ENCODE peak calls at places on chromosomes 2 and 18, in seven cellular contexts. One of them, this sample, is unnamed.
A peak's percentile ranks its signal among the peaks of the same experiment; 100 is the strongest.

GRCh38 chr2:42089340-42089925 is 41.6 kb downstream of the PKDCC start:
- DNase-seq in K562: peak; percentile 85
- DNase-seq in A549: peak; percentile 78
- DNase-seq in breast epithelium: no peak
- DNase-seq in heart left ventricle: peak; percentile 64
- DNase-seq in uterus: peak; percentile 58
- DNase-seq in GM12891: peak; percentile 60
- DNase-seq in this sample: peak; percentile 89

GRCh38 chr18:79792988-79793355 is 4.8 kb upstream of the KCNG2 start:
- DNase-seq in A549: no peak
- DNase-seq in heart left ventricle: no peak
- DNase-seq in GM12891: no peak
- DNase-seq in breast epithelium: peak; percentile 36
- DNase-seq in uterus: no peak
- DNase-seq in K562: no peak
- DNase-seq in this sample: no peak

GRCh38 chr2:129233751-129234406 is 745.6 kb upstream of the RAB6C start:
- DNase-seq in K562: no peak
- DNase-seq in GM12891: no peak
- DNase-seq in uterus: no peak
- DNase-seq in breast epithelium: no peak
- DNase-seq in A549: peak; percentile 10
- DNase-seq in heart left ventricle: no peak
- DNase-seq in this sample: no peak

GRCh38 chr2:227036527-227036926 is 127.5 kb downstream of the COL4A4 start:
- DNase-seq in A549: no peak
- DNase-seq in breast epithelium: no peak
- DNase-seq in GM12891: no peak
- DNase-seq in heart left ventricle: no peak
- DNase-seq in K562: no peak
- DNase-seq in uterus: no peak
- DNase-seq in this sample: no peak

GRCh38 chr2:145752091-145752806 is 1232.3 kb upstream of the ZEB2 start:
- DNase-seq in A549: peak; percentile 64
- DNase-seq in heart left ventricle: no peak
- DNase-seq in GM12891: no peak
- DNase-seq in K562: peak; percentile 61
- DNase-seq in breast epithelium: no peak
- DNase-seq in uterus: no peak
- DNase-seq in this sample: peak; percentile 74

GRCh38 chr2:120881981-120882788 is 146.5 kb downstream of the GLI2 start:
- DNase-seq in GM12891: no peak
- DNase-seq in breast epithelium: no peak
- DNase-seq in uterus: no peak
- DNase-seq in K562: no peak
- DNase-seq in A549: no peak
- DNase-seq in heart left ventricle: peak; percentile 40
- DNase-seq in this sample: no peak

GRCh38 chr2:73830871-73831401 is 2.2 kb downstream of the STAMBP start:
- DNase-seq in uterus: no peak
- DNase-seq in breast epithelium: no peak
- DNase-seq in A549: no peak
- DNase-seq in heart left ventricle: no peak
- DNase-seq in K562: no peak
- DNase-seq in GM12891: no peak
- DNase-seq in this sample: no peak

GRCh38 chr2:175195012-175195411 is 13.5 kb upstream of the ATP5MC3 start:
- DNase-seq in uterus: no peak
- DNase-seq in breast epithelium: no peak
- DNase-seq in heart left ventricle: no peak
- DNase-seq in A549: no peak
- DNase-seq in K562: no peak
- DNase-seq in GM12891: no peak
- DNase-seq in this sample: no peak

GRCh38 chr2:74953796-74954499 is 4.5 kb upstream of the POLE4 start:
- DNase-seq in breast epithelium: no peak
- DNase-seq in heart left ventricle: no peak
- DNase-seq in A549: no peak
- DNase-seq in uterus: no peak
- DNase-seq in K562: no peak
- DNase-seq in GM12891: no peak
- DNase-seq in this sample: no peak

GRCh38 chr2:148027822-148028221 is 6.9 kb downstream of the MBD5 start:
- DNase-seq in uterus: no peak
- DNase-seq in heart left ventricle: no peak
- DNase-seq in breast epithelium: no peak
- DNase-seq in GM12891: no peak
- DNase-seq in K562: no peak
- DNase-seq in A549: no peak
- DNase-seq in this sample: peak; percentile 20

GRCh38 chr2:237689569-237690131 is 62.3 kb downstream of the LRRFIP1 start:
- DNase-seq in heart left ventricle: peak; percentile 73
- DNase-seq in A549: no peak
- DNase-seq in K562: no peak
- DNase-seq in breast epithelium: no peak
- DNase-seq in uterus: no peak
- DNase-seq in GM12891: no peak
- DNase-seq in this sample: no peak

GRCh38 chr2:37231251-37232130 is at the start of the genes CEBPZ and NDUFAF7:
- DNase-seq in heart left ventricle: peak; percentile 94
- DNase-seq in uterus: peak; percentile 91
- DNase-seq in breast epithelium: peak; percentile 89
- DNase-seq in K562: peak; percentile 90
- DNase-seq in A549: peak; percentile 92
- DNase-seq in GM12891: peak; percentile 77
- DNase-seq in this sample: peak; percentile 90
- TF ChIP-seq POLR2A in heart left ventricle: peak; percentile 68
- TF ChIP-seq POLR2A in uterus: peak; percentile 71
- TF ChIP-seq POLR2A in breast epithelium: peak; percentile 68
- TF ChIP-seq POLR2A in K562: peak; percentile 97
- TF ChIP-seq POLR2A in A549: peak; percentile 97
- TF ChIP-seq POLR2A in GM12891: peak; percentile 90
- TF ChIP-seq POLR2A in this sample: peak; percentile 96

GRCh38 chr18:62326646-62327348 is 1.7 kb downstream of the TNFRSF11A start:
- DNase-seq in uterus: no peak
- DNase-seq in K562: no peak
- DNase-seq in heart left ventricle: no peak
- DNase-seq in A549: no peak
- DNase-seq in breast epithelium: no peak
- DNase-seq in GM12891: no peak
- DNase-seq in this sample: no peak

GRCh38 chr18:62323483-62324354 is 1.4 kb upstream of the TNFRSF11A start:
- DNase-seq in heart left ventricle: no peak
- DNase-seq in uterus: no peak
- DNase-seq in breast epithelium: no peak
- DNase-seq in GM12891: no peak
- DNase-seq in A549: no peak
- DNase-seq in K562: no peak
- DNase-seq in this sample: no peak

GRCh38 chr18:62324355-62324828 is 718 bp upstream of the TNFRSF11A start:
- DNase-seq in uterus: no peak
- DNase-seq in K562: no peak
- DNase-seq in GM12891: no peak
- DNase-seq in heart left ventricle: no peak
- DNase-seq in A549: no peak
- DNase-seq in breast epithelium: no peak
- DNase-seq in this sample: peak; percentile 33

GRCh38 chr18:62325806-62326645 is 916 bp downstream of the TNFRSF11A start:
- DNase-seq in uterus: no peak
- DNase-seq in A549: no peak
- DNase-seq in breast epithelium: no peak
- DNase-seq in GM12891: peak; percentile 24
- DNase-seq in heart left ventricle: no peak
- DNase-seq in K562: no peak
- DNase-seq in this sample: peak; percentile 54

DNA sequence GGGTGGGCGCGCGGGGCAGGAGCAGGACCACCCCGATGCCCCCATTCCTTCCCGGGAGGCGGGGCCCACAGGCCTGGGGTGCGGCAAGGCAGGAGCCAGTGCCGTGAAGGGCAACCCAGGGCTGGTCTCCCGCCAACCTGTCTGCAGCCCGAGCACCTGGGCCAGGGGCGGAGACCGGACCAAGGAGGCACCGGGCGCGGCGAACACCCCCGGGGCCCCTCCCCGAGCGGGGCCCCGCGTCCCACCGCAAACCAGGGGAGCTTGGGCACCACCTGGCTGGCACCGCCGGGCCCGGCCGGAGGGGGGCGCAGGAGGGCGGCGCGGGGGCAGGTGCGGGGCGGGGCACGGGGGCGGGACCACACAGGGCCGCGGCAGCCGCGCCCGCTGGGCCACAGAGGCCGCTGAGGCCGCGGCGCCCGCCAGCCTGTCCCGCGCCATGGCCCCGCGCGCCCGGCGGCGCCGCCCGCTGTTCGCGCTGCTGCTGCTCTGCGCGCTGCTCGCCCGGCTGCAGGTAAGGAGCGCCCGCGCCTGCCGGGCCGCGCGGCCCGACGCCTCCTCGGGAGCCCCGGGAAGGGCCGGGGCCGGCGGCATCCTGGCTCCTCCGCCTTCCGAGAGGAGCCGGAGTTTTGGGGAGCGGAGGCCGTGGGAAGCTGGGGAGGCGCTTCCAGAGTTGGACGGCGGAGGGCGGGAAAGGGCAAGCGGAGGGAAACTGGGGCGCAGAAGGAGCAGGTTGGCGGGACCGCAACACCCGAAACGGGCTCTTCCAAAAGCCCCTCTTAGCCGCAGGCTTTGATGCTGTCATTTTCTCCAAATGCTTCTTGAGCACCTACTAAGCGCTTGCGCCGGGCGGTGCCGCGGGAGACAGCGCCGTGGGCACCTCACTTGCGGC is at the start of gene TNFRSF11A:
- DNase-seq in heart left ventricle: peak; percentile 27
- DNase-seq in breast epithelium: no peak
- DNase-seq in GM12891: peak; percentile 82
- DNase-seq in K562: peak; percentile 77
- DNase-seq in uterus: no peak
- DNase-seq in A549: peak; percentile 57
- DNase-seq in this sample: peak; percentile 87
- TF ChIP-seq POLR2A in heart left ventricle: no peak
- TF ChIP-seq POLR2A in breast epithelium: no peak
- TF ChIP-seq POLR2A in GM12891: no peak
- TF ChIP-seq POLR2A in K562: no peak
- TF ChIP-seq POLR2A in uterus: no peak
- TF ChIP-seq POLR2A in A549: peak; percentile 66
- TF ChIP-seq POLR2A in this sample: no peak

DNA sequence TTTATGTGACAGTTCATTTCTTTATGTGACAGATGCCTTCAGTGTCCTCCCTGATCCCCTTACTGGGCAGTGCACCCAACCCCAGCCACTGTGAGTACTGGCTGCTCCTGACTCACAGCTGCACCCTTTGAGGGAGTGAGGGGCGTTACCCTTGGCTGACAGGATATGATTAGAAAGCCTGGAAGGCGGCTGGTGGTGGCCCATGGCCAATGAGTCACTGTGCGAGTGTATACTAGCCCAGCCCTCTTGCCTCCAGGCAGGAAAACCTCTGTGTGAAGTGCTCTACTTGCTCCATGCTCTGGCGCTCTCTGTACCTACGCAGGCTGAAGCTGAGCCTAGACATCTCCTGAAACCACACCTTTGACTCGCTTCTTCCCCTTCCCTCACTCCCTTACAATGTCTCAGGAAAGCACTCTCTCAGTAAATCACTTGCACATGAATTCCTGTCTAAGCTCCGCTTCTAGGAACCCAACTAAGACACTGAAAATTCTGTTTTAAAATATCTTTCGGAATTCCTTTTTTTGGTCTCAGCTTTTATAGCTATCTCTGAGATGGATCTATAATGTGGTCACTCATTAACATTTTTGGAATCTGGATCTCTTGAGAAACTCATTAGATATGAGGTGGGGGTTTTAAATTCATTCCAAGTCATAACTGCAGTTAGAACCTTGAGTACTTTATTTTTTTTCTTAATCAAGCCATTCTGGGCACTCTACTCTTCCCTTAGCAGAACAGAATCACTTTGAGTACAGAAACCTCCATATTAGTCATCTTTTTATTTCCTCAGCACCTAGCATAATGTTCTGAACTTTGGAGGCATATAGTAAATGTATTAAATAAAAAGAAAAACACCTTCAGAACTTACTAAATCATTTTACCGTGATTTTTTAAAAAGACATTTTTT is 25.3 kb upstream of the STAM2 start:
- DNase-seq in GM12891: no peak
- DNase-seq in breast epithelium: no peak
- DNase-seq in A549: peak; percentile 92
- DNase-seq in K562: peak; percentile 85
- DNase-seq in uterus: peak; percentile 79
- DNase-seq in heart left ventricle: peak; percentile 92
- DNase-seq in this sample: peak; percentile 90
- TF ChIP-seq POLR2A in GM12891: no peak
- TF ChIP-seq POLR2A in breast epithelium: no peak
- TF ChIP-seq POLR2A in A549: no peak
- TF ChIP-seq POLR2A in K562: no peak
- TF ChIP-seq POLR2A in uterus: no peak
- TF ChIP-seq POLR2A in heart left ventricle: peak; percentile 29
- TF ChIP-seq POLR2A in this sample: peak; percentile 24

DNA sequence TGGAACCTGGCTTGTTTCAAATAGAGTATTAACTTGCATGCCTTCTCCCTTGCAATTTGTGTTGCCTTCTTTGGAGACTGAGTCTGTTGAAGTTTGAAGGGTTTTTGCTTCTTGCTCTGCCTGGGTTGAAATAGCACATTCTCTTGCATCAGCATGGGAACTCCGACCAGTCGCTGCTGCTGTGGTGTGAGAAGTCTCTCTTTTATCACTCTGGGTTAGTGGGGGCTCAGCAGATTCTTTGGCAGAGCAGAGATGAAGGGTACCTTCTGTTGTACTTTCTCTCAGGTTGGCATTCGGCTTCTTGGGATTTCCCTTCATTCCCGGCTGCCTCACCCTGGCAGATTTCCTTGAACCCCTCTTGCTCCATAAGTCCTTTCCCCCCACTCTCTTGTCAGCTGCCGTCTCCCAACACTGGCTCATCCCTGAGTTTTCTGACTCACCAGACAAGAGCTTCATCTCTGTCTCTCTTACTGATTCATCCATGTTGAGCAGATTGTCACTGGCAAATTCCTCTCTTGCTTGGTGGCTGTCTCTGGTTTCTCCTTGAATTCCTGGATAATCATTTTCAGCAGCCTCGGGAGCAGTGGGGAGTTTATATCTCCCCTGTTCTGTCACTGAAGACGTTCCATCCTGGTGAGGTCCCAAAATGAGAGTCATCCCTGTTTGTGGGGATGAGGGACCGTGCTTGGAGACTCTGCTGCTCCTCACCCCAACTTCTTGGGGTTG is 49.9 kb downstream of the ALPK2 start:
- DNase-seq in breast epithelium: no peak
- DNase-seq in uterus: no peak
- DNase-seq in A549: peak; percentile 77
- DNase-seq in heart left ventricle: no peak
- DNase-seq in K562: no peak
- DNase-seq in GM12891: no peak
- DNase-seq in this sample: no peak
- TF ChIP-seq POLR2A in breast epithelium: no peak
- TF ChIP-seq POLR2A in uterus: no peak
- TF ChIP-seq POLR2A in A549: no peak
- TF ChIP-seq POLR2A in heart left ventricle: no peak
- TF ChIP-seq POLR2A in K562: no peak
- TF ChIP-seq POLR2A in GM12891: no peak
- TF ChIP-seq POLR2A in this sample: no peak

This sample was measured in erythroblast.